ENCODE peak calls at places on chromosomes 11 and 22, in seven cellular contexts. One of them, this sample, is unnamed.

GRCh38 chr11:68946416-68947090 is 34.2 kb downstream of the MRGPRD start:
- DNase-seq in hepatic stellate cell: peak
- DNase-seq in HT1080: peak
- DNase-seq in fibroblast of mammary gland: peak
- DNase-seq in NCI-H460: no peak
- DNase-seq in ELR: peak
- DNase-seq in stimulated activated CD4-positive, alpha-beta T cell treated with anti-CD3 and anti-CD28 coated beads, Interleukin-2, amount 100 ng/mL, for 24 hours: no peak
- DNase-seq in this sample: peak

GRCh38 chr11:32121012-32121411 is 30.1 kb downstream of the RCN1 start:
- DNase-seq in NCI-H460: no peak
- DNase-seq in fibroblast of mammary gland: no peak
- DNase-seq in hepatic stellate cell: no peak
- DNase-seq in stimulated activated CD4-positive, alpha-beta T cell treated with anti-CD3 and anti-CD28 coated beads, Interleukin-2, amount 100 ng/mL, for 24 hours: no peak
- DNase-seq in ELR: no peak
- DNase-seq in HT1080: no peak
- DNase-seq in this sample: no peak

GRCh38 chr11:115869780-115870431 is 365.7 kb upstream of the CADM1 start:
- DNase-seq in ELR: peak
- DNase-seq in HT1080: peak
- DNase-seq in fibroblast of mammary gland: no peak
- DNase-seq in hepatic stellate cell: no peak
- DNase-seq in stimulated activated CD4-positive, alpha-beta T cell treated with anti-CD3 and anti-CD28 coated beads, Interleukin-2, amount 100 ng/mL, for 24 hours: peak
- DNase-seq in NCI-H460: no peak
- DNase-seq in this sample: no peak

GRCh38 chr22:21703684-21704316 is 31.8 kb downstream of the YPEL1 start:
- DNase-seq in fibroblast of mammary gland: no peak
- DNase-seq in NCI-H460: no peak
- DNase-seq in ELR: no peak
- DNase-seq in stimulated activated CD4-positive, alpha-beta T cell treated with anti-CD3 and anti-CD28 coated beads, Interleukin-2, amount 100 ng/mL, for 24 hours: no peak
- DNase-seq in hepatic stellate cell: no peak
- DNase-seq in HT1080: no peak
- DNase-seq in this sample: no peak

GRCh38 chr22:42033263-42034181 is 34.9 kb downstream of the WBP2NL start:
- DNase-seq in NCI-H460: no peak
- DNase-seq in ELR: no peak
- DNase-seq in fibroblast of mammary gland: no peak
- DNase-seq in HT1080: no peak
- DNase-seq in stimulated activated CD4-positive, alpha-beta T cell treated with anti-CD3 and anti-CD28 coated beads, Interleukin-2, amount 100 ng/mL, for 24 hours: no peak
- DNase-seq in hepatic stellate cell: no peak
- DNase-seq in this sample: no peak

GRCh38 chr22:23837911-23838685 is 708 bp downstream of the DERL3 start:
- DNase-seq in HT1080: no peak
- DNase-seq in ELR: no peak
- DNase-seq in hepatic stellate cell: no peak
- DNase-seq in NCI-H460: no peak
- DNase-seq in stimulated activated CD4-positive, alpha-beta T cell treated with anti-CD3 and anti-CD28 coated beads, Interleukin-2, amount 100 ng/mL, for 24 hours: no peak
- DNase-seq in fibroblast of mammary gland: no peak
- DNase-seq in this sample: no peak

GRCh38 chr11:106961048-106961447 is 57.2 kb downstream of the GUCY1A2 start:
- DNase-seq in NCI-H460: peak
- DNase-seq in fibroblast of mammary gland: no peak
- DNase-seq in HT1080: no peak
- DNase-seq in stimulated activated CD4-positive, alpha-beta T cell treated with anti-CD3 and anti-CD28 coated beads, Interleukin-2, amount 100 ng/mL, for 24 hours: no peak
- DNase-seq in ELR: peak
- DNase-seq in hepatic stellate cell: peak
- DNase-seq in this sample: peak

GRCh38 chr22:30221121-30221992 is 25.2 kb downstream of the LIF start:
- DNase-seq in stimulated activated CD4-positive, alpha-beta T cell treated with anti-CD3 and anti-CD28 coated beads, Interleukin-2, amount 100 ng/mL, for 24 hours: peak
- DNase-seq in fibroblast of mammary gland: no peak
- DNase-seq in HT1080: no peak
- DNase-seq in hepatic stellate cell: no peak
- DNase-seq in ELR: no peak
- DNase-seq in NCI-H460: no peak
- DNase-seq in this sample: no peak

GRCh38 chr22:25364281-25364680 is 144.8 kb downstream of the CRYBB2 start:
- DNase-seq in HT1080: no peak
- DNase-seq in ELR: no peak
- DNase-seq in NCI-H460: no peak
- DNase-seq in stimulated activated CD4-positive, alpha-beta T cell treated with anti-CD3 and anti-CD28 coated beads, Interleukin-2, amount 100 ng/mL, for 24 hours: no peak
- DNase-seq in hepatic stellate cell: no peak
- DNase-seq in fibroblast of mammary gland: no peak
- DNase-seq in this sample: no peak

GRCh38 chr11:103114836-103115235 is 5.6 kb downstream of the DYNC2H1 start:
- DNase-seq in stimulated activated CD4-positive, alpha-beta T cell treated with anti-CD3 and anti-CD28 coated beads, Interleukin-2, amount 100 ng/mL, for 24 hours: no peak
- DNase-seq in hepatic stellate cell: no peak
- DNase-seq in HT1080: no peak
- DNase-seq in fibroblast of mammary gland: no peak
- DNase-seq in ELR: no peak
- DNase-seq in NCI-H460: no peak
- DNase-seq in this sample: no peak

GRCh38 chr22:19041403-19042074 is 80.7 kb downstream of the DGCR2 start:
- DNase-seq in NCI-H460: no peak
- DNase-seq in fibroblast of mammary gland: no peak
- DNase-seq in hepatic stellate cell: no peak
- DNase-seq in ELR: no peak
- DNase-seq in HT1080: no peak
- DNase-seq in stimulated activated CD4-positive, alpha-beta T cell treated with anti-CD3 and anti-CD28 coated beads, Interleukin-2, amount 100 ng/mL, for 24 hours: no peak
- DNase-seq in this sample: no peak

GRCh38 chr11:65134240-65134951 is at the start of gene SYVN1:
- DNase-seq in hepatic stellate cell: peak
- DNase-seq in ELR: peak
- DNase-seq in fibroblast of mammary gland: peak
- DNase-seq in stimulated activated CD4-positive, alpha-beta T cell treated with anti-CD3 and anti-CD28 coated beads, Interleukin-2, amount 100 ng/mL, for 24 hours: peak
- DNase-seq in HT1080: peak
- DNase-seq in NCI-H460: peak
- DNase-seq in this sample: peak

GRCh38 chr11:2351701-2352100 is 25.4 kb upstream of the CD81 start:
- DNase-seq in fibroblast of mammary gland: no peak
- DNase-seq in HT1080: no peak
- DNase-seq in NCI-H460: no peak
- DNase-seq in ELR: no peak
- DNase-seq in hepatic stellate cell: no peak
- DNase-seq in stimulated activated CD4-positive, alpha-beta T cell treated with anti-CD3 and anti-CD28 coated beads, Interleukin-2, amount 100 ng/mL, for 24 hours: no peak
- DNase-seq in this sample: no peak

GRCh38 chr11:72012897-72013721 is 14.4 kb downstream of the IL18BP start:
- DNase-seq in fibroblast of mammary gland: peak
- DNase-seq in stimulated activated CD4-positive, alpha-beta T cell treated with anti-CD3 and anti-CD28 coated beads, Interleukin-2, amount 100 ng/mL, for 24 hours: no peak
- DNase-seq in hepatic stellate cell: no peak
- DNase-seq in HT1080: no peak
- DNase-seq in ELR: no peak
- DNase-seq in NCI-H460: no peak
- DNase-seq in this sample: peak

GRCh38 chr11:30452114-30452513 is 129.2 kb downstream of the ARL14EP start:
- DNase-seq in hepatic stellate cell: no peak
- DNase-seq in NCI-H460: no peak
- DNase-seq in ELR: no peak
- DNase-seq in HT1080: no peak
- DNase-seq in fibroblast of mammary gland: no peak
- DNase-seq in stimulated activated CD4-positive, alpha-beta T cell treated with anti-CD3 and anti-CD28 coated beads, Interleukin-2, amount 100 ng/mL, for 24 hours: no peak
- DNase-seq in this sample: no peak

GRCh38 chr11:4466168-4466891 is 16.1 kb upstream of the OR52K1 start:
- DNase-seq in ELR: no peak
- DNase-seq in stimulated activated CD4-positive, alpha-beta T cell treated with anti-CD3 and anti-CD28 coated beads, Interleukin-2, amount 100 ng/mL, for 24 hours: no peak
- DNase-seq in fibroblast of mammary gland: no peak
- DNase-seq in HT1080: no peak
- DNase-seq in NCI-H460: no peak
- DNase-seq in hepatic stellate cell: no peak
- DNase-seq in this sample: no peak

GRCh38 chr11:15577519-15577918 is 462.8 kb downstream of the INSC start:
- DNase-seq in HT1080: no peak
- DNase-seq in hepatic stellate cell: no peak
- DNase-seq in ELR: no peak
- DNase-seq in fibroblast of mammary gland: no peak
- DNase-seq in stimulated activated CD4-positive, alpha-beta T cell treated with anti-CD3 and anti-CD28 coated beads, Interleukin-2, amount 100 ng/mL, for 24 hours: no peak
- DNase-seq in NCI-H460: no peak
- DNase-seq in this sample: no peak

GRCh38 chr22:20610757-20611156 is 103.3 kb downstream of the MED15 start:
- DNase-seq in fibroblast of mammary gland: no peak
- DNase-seq in HT1080: no peak
- DNase-seq in stimulated activated CD4-positive, alpha-beta T cell treated with anti-CD3 and anti-CD28 coated beads, Interleukin-2, amount 100 ng/mL, for 24 hours: no peak
- DNase-seq in ELR: no peak
- DNase-seq in hepatic stellate cell: no peak
- DNase-seq in NCI-H460: no peak
- DNase-seq in this sample: no peak

GRCh38 chr11:94544582-94544831 is 786 bp downstream of the FUT4 start:
- DNase-seq in stimulated activated CD4-positive, alpha-beta T cell treated with anti-CD3 and anti-CD28 coated beads, Interleukin-2, amount 100 ng/mL, for 24 hours: no peak
- DNase-seq in ELR: peak
- DNase-seq in HT1080: no peak
- DNase-seq in NCI-H460: no peak
- DNase-seq in hepatic stellate cell: no peak
- DNase-seq in fibroblast of mammary gland: no peak
- DNase-seq in this sample: no peak

GRCh38 chr11:79676396-79676795 is 235.6 kb upstream of the TENM4 start:
- DNase-seq in fibroblast of mammary gland: no peak
- DNase-seq in HT1080: no peak
- DNase-seq in stimulated activated CD4-positive, alpha-beta T cell treated with anti-CD3 and anti-CD28 coated beads, Interleukin-2, amount 100 ng/mL, for 24 hours: no peak
- DNase-seq in NCI-H460: no peak
- DNase-seq in ELR: no peak
- DNase-seq in hepatic stellate cell: no peak
- DNase-seq in this sample: no peak

GRCh38 chr11:83681045-83681781 is 395.0 kb upstream of the CCDC90B start:
- DNase-seq in hepatic stellate cell: no peak
- DNase-seq in fibroblast of mammary gland: no peak
- DNase-seq in ELR: no peak
- DNase-seq in stimulated activated CD4-positive, alpha-beta T cell treated with anti-CD3 and anti-CD28 coated beads, Interleukin-2, amount 100 ng/mL, for 24 hours: no peak
- DNase-seq in HT1080: no peak
- DNase-seq in NCI-H460: no peak
- DNase-seq in this sample: no peak

GRCh38 chr22:28674121-28674563 is 5.5 kb downstream of the TTC28 start:
- DNase-seq in HT1080: peak
- DNase-seq in ELR: peak
- DNase-seq in hepatic stellate cell: no peak
- DNase-seq in stimulated activated CD4-positive, alpha-beta T cell treated with anti-CD3 and anti-CD28 coated beads, Interleukin-2, amount 100 ng/mL, for 24 hours: no peak
- DNase-seq in NCI-H460: no peak
- DNase-seq in fibroblast of mammary gland: peak
- DNase-seq in this sample: peak

GRCh38 chr11:15127341-15127740 is 12.6 kb downstream of the INSC start:
- DNase-seq in fibroblast of mammary gland: peak
- DNase-seq in stimulated activated CD4-positive, alpha-beta T cell treated with anti-CD3 and anti-CD28 coated beads, Interleukin-2, amount 100 ng/mL, for 24 hours: no peak
- DNase-seq in NCI-H460: no peak
- DNase-seq in hepatic stellate cell: peak
- DNase-seq in HT1080: peak
- DNase-seq in ELR: peak
- DNase-seq in this sample: peak

GRCh38 chr11:88522624-88523361 is 185.3 kb upstream of the CTSC start:
- DNase-seq in ELR: no peak
- DNase-seq in stimulated activated CD4-positive, alpha-beta T cell treated with anti-CD3 and anti-CD28 coated beads, Interleukin-2, amount 100 ng/mL, for 24 hours: no peak
- DNase-seq in fibroblast of mammary gland: no peak
- DNase-seq in NCI-H460: no peak
- DNase-seq in hepatic stellate cell: no peak
- DNase-seq in HT1080: no peak
- DNase-seq in this sample: peak

GRCh38 chr11:17389205-17389956 is 922 bp upstream of the KCNJ11 start:
- DNase-seq in ELR: peak
- DNase-seq in hepatic stellate cell: peak
- DNase-seq in NCI-H460: peak
- DNase-seq in HT1080: peak
- DNase-seq in stimulated activated CD4-positive, alpha-beta T cell treated with anti-CD3 and anti-CD28 coated beads, Interleukin-2, amount 100 ng/mL, for 24 hours: peak
- DNase-seq in fibroblast of mammary gland: no peak
- DNase-seq in this sample: no peak

GRCh38 chr11:12185914-12186313 is 75.5 kb downstream of the MICAL2 start:
- DNase-seq in hepatic stellate cell: peak
- DNase-seq in ELR: no peak
- DNase-seq in fibroblast of mammary gland: peak
- DNase-seq in HT1080: peak
- DNase-seq in NCI-H460: no peak
- DNase-seq in stimulated activated CD4-positive, alpha-beta T cell treated with anti-CD3 and anti-CD28 coated beads, Interleukin-2, amount 100 ng/mL, for 24 hours: no peak
- DNase-seq in this sample: no peak

GRCh38 chr22:27726726-27727449 is 74.7 kb downstream of the MN1 start:
- DNase-seq in fibroblast of mammary gland: peak
- DNase-seq in stimulated activated CD4-positive, alpha-beta T cell treated with anti-CD3 and anti-CD28 coated beads, Interleukin-2, amount 100 ng/mL, for 24 hours: no peak
- DNase-seq in hepatic stellate cell: peak
- DNase-seq in ELR: peak
- DNase-seq in HT1080: peak
- DNase-seq in NCI-H460: peak
- DNase-seq in this sample: peak

GRCh38 chr22:34403667-34404066 is 483.4 kb upstream of the LARGE1 start:
- DNase-seq in NCI-H460: no peak
- DNase-seq in fibroblast of mammary gland: no peak
- DNase-seq in HT1080: no peak
- DNase-seq in ELR: no peak
- DNase-seq in hepatic stellate cell: no peak
- DNase-seq in stimulated activated CD4-positive, alpha-beta T cell treated with anti-CD3 and anti-CD28 coated beads, Interleukin-2, amount 100 ng/mL, for 24 hours: no peak
- DNase-seq in this sample: no peak